ENCODE peak calls at places on chromosomes 13 and 19, in seven cellular contexts. Y is neuronal stem cell, S is mesendoderm, R is H9, B is mesenchymal stem cell, A is IMR-90, T is H1. I is an unnamed sample.

GRCh38 chr19:29671393-29672076 is 6.3 kb downstream of the PLEKHF1 start:
- DNase-seq in Y (no peak), S (no peak), R (no peak), B (peak; percentile 43), A (no peak), T (no peak), I (peak; percentile 96)

GRCh38 chr13:98206946-98207345 is 29.9 kb upstream of the RNF113B start:
- DNase-seq in Y (no peak), S (no peak), R (no peak), B (peak; percentile 95), A (peak; percentile 99), T (no peak), I (peak; percentile 22)

GRCh38 chr13:103203750-103204330 is 137.6 kb upstream of the SLC10A2 start:
- DNase-seq in Y (no peak), S (no peak), R (no peak), B (no peak), A (no peak), T (no peak), I (no peak)

GRCh38 chr19:16359964-16360363 is 35.3 kb downstream of the KLF2 start:
- DNase-seq in Y (no peak), S (no peak), R (no peak), B (no peak), A (no peak), T (no peak), I (no peak)

GRCh38 chr19:9705836-9706235 is 30.9 kb upstream of the ZNF562 start:
- DNase-seq in Y (no peak), S (no peak), R (no peak), B (no peak), A (no peak), T (no peak), I (no peak)

GRCh38 chr19:43474986-43475705 is 9.7 kb upstream of the LYPD3 start:
- DNase-seq in Y (peak; percentile 95), S (peak; percentile 96), R (peak; percentile 95), B (peak; percentile 96), A (peak; percentile 97), T (peak; percentile 84), I (peak; percentile 98)

GRCh38 chr13:111406636-111407035 is 86.2 kb downstream of the TEX29 start:
- DNase-seq in Y (no peak), S (no peak), R (no peak), B (no peak), A (no peak), T (no peak), I (no peak)

GRCh38 chr13:32581177-32581786 is 5.0 kb upstream of the PDS5B start:
- DNase-seq in Y (no peak), S (no peak), R (no peak), B (peak; percentile 35), A (peak; percentile 47), T (no peak), I (no peak)

GRCh38 chr13:75830842-75831241 is 194.7 kb downstream of the LMO7 start:
- DNase-seq in Y (no peak), S (no peak), R (no peak), B (peak; percentile 46), A (peak; percentile 78), T (no peak), I (no peak)

GRCh38 chr13:27168086-27168485 is 3.5 kb downstream of the USP12 start:
- DNase-seq in Y (no peak), S (no peak), R (no peak), B (no peak), A (no peak), T (no peak), I (no peak)

GRCh38 chr13:74026753-74027152 is 107.5 kb downstream of the KLF12 start:
- DNase-seq in Y (no peak), S (peak; percentile 96), R (peak; percentile 81), B (peak; percentile 46), A (peak; percentile 37), T (no peak), I (no peak)

GRCh38 chr13:49436890-49437289 is 7.0 kb downstream of the CAB39L start:
- DNase-seq in Y (no peak), S (no peak), R (no peak), B (peak; percentile 43), A (peak; percentile 73), T (no peak), I (no peak)

GRCh38 chr13:25743426-25743825 is 308.4 kb downstream of the SHISA2 start:
- DNase-seq in Y (no peak), S (no peak), R (no peak), B (no peak), A (no peak), T (no peak), I (no peak)

GRCh38 chr13:21901772-21902708 is 231.2 kb downstream of the FGF9 start:
- DNase-seq in Y (no peak), S (no peak), R (peak; percentile 18), B (no peak), A (peak; percentile 4), T (no peak), I (no peak)

GRCh38 chr19:18349524-18350128 is 9.2 kb downstream of the PGPEP1 start:
- DNase-seq in Y (no peak), S (peak; percentile 51), R (no peak), B (peak; percentile 61), A (peak; percentile 65), T (no peak), I (peak; percentile 47)

GRCh38 chr19:41114132-41114531 is at the start of gene CYP2F1:
- DNase-seq in Y (no peak), S (no peak), R (no peak), B (no peak), A (no peak), T (no peak), I (no peak)

GRCh38 chr13:27359203-27359821 is 65.1 kb upstream of the GTF3A start:
- DNase-seq in Y (peak; percentile 49), S (peak; percentile 65), R (peak; percentile 67), B (peak; percentile 70), A (peak; percentile 73), T (no peak), I (peak; percentile 73)

GRCh38 chr13:31965361-31966066 is 66.1 kb upstream of the FRY start:
- DNase-seq in Y (no peak), S (no peak), R (no peak), B (peak; percentile 91), A (peak; percentile 84), T (no peak), I (peak; percentile 13)

DNA sequence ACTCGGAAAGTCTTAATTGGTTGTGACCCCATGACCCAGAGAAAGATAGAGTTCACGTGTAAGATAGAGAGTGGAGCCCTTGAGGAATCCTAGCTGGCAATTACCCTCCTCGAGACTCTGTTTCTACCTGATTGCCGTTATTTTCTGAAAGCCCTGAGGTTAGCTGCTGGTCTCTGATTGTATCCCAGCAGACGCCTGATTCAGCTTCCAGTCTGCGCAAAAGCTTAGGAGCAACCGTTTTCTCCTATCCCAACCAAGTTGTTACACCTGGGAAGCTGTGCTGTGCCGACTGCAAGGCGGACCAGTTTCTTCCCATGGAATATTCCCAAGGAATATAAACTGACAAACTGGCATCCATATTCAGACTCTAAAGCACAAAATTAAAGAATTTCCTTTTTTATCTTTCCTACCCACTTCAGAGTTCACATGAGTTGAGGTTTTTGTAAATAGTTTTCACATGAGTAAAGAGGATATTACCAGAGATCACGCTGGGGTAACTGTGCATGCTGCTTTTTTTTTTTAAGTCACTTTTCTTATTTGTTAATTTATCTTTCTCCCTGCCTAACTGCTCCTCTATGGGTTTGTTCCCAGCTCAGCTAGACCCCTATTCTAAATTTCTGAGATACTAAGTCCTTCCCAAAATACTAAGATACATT is 1.5 kb upstream of the TRPC4 start:
- DNase-seq in Y (no peak), S (peak; percentile 48), R (peak; percentile 50), B (peak; percentile 81), A (peak; percentile 79), T (no peak), I (peak; percentile 22)
- H3K23ac ChIP-seq in Y (no peak overlapping the region), S (no peak overlapping the region), R (no peak overlapping the region), B (no peak overlapping the region), A (peak overlapping the region; percentile 75), T (no peak overlapping the region), I (no peak overlapping the region)

DNA sequence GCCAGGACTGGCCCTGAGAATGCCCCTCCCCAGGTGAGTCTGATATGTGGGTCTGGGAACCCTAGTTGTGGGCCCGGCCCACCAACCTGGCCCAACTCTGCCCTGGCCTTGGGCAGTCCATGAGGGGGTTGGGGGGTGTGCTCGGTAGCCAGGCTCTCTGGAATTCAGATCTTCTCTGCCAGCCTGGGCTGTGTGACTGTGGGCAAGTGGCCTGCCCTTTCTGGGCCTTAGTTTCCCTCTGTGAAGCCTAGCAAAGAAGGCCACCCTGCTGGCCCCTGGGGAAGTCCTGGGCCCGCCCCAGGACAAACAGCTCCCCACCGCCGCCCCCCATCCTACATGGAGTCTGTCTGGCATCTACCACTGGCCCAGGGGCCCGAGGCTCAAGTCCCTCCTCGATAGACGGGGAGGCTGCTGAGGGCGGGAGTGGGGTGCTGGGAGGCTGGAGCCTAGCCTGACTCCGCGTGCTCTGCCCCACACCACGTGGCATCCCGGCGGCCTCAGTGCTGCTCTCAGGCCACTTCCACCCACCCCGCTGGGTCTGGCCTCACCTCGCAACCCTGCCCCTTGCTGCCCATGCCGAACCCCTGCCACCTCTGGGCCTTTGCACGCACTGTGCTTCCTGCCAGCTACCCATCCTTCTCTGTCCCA is 8.3 kb upstream of the TBXA2R start:
- DNase-seq in Y (no peak), S (no peak), R (no peak), B (no peak), A (no peak), T (no peak), I (no peak)
- H3K23ac ChIP-seq in Y (peak overlapping the region; percentile 52), S (no peak overlapping the region), R (no peak overlapping the region), B (no peak overlapping the region), A (no peak overlapping the region), T (no peak overlapping the region), I (no peak overlapping the region)

DNA sequence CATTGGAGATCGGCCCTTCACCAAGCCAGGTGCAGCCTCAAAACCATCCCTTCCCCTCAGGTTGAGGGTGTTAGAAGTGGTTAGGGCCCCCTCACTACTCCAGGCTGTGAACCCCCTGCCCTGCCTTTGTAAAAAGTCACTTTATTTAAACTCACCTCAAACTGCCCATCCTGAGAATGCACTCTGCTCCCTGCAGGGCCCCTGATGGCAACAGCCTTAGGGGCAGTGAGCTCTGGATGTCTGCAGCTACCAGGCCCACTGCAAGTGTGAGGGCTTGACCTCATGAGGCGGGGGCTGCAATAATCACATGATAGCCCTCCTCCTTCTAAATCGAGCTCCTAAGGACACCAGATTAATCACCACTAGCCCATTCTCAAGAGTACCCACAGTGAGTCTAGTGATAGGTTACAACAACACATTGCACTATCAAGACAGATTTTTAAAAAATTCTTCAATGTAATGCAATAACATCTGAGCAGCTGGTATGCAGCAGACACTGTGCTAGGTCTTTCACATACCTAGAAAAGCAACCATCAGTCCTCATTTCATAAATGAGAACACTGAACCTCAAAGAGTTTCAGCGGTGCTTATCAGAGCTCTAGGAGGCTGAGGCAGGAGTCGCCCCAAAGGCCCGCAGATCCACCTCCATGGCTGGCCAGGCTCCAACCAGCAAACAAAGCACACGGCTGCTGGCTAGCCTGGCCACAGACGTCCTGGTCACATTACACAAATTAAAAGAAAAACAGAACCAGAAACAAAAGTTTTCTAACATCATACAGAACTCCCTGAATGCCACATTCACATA is 26.0 kb downstream of the SLC7A1 start:
- DNase-seq in Y (no peak), S (no peak), R (no peak), B (no peak), A (no peak), T (no peak), I (no peak)
- H3K23ac ChIP-seq in Y (no peak overlapping the region), S (no peak overlapping the region), R (no peak overlapping the region), B (no peak overlapping the region), A (no peak overlapping the region), T (no peak overlapping the region), I (no peak overlapping the region)

DNA sequence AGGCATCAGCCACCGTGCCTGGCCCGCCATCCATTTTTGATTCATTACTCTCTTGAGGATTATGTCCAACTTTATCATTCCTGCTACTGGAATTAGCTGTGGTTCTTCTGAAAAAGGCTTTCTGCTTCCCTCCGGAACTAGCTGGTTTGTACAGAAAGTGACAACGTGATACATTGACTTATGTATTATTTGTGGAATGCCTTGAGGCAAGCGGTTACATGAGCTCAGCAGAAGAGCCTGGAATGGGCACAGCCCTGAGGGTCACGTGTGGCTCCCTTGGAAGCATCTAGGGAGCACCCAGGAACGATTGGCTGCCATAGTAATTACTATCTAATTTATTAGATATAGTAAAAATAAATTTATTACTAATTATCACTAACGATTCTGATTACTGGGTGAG is 14.4 kb upstream of the RETN start:
- DNase-seq in Y (no peak), S (no peak), R (no peak), B (no peak), A (peak; percentile 5), T (no peak), I (no peak)
- H3K23ac ChIP-seq in Y (no peak overlapping the region), S (no peak overlapping the region), R (no peak overlapping the region), B (no peak overlapping the region), A (no peak overlapping the region), T (no peak overlapping the region), I (no peak overlapping the region)

I was measured in trophoblast cell.